ENCODE peak calls at places on chromosome 2, in four cellular contexts. X is GM12864; P is activated CD4-positive, alpha-beta T cell treated with anti-CD3 and anti-CD28 coated beads, Interleukin-2, amount 10 ng/mL, durations not matched to agents 24 days and 14 days; G is HFFc6. B is an unnamed sample.
A peak's percentile ranks its signal among the peaks of the same experiment; 100 is the strongest.

GRCh38 chr2:230794472-230794871 is 70.3 kb upstream of the ITM2C start:
- DNase-seq in P (peak; percentile 76), G (no peak), X (no peak), B (no peak)

GRCh38 chr2:223264541-223265171 is 212.7 kb downstream of the KCNE4 start:
- DNase-seq in P (no peak), G (no peak), X (no peak), B (no peak)

GRCh38 chr2:199810422-199811250 is 40.4 kb downstream of the FTCDNL1 start:
- DNase-seq in P (peak; percentile 39), X (no peak), G (no peak), B (no peak)

GRCh38 chr2:1082456-1083205 is 132.0 kb downstream of the SNTG2 start:
- DNase-seq in G (no peak), P (peak; percentile 31), X (no peak), B (no peak)

GRCh38 chr2:58769494-58770239 is 528.5 kb upstream of the FANCL start:
- DNase-seq in X (no peak), G (no peak), P (no peak), B (no peak)

GRCh38 chr2:71552356-71552755 is 99.0 kb downstream of the DYSF start:
- DNase-seq in G (no peak), X (no peak), P (no peak), B (no peak)

GRCh38 chr2:71276311-71277158 is 49.6 kb upstream of the PAIP2B start:
- DNase-seq in G (no peak), P (peak; percentile 96), X (no peak), B (peak; percentile 92)

GRCh38 chr2:160096414-160096813 is 34.0 kb upstream of the PLA2R1 start:
- DNase-seq in P (no peak), X (peak; percentile 10), G (no peak), B (no peak)

GRCh38 chr2:187511356-187512315 is 42.6 kb downstream of the TFPI start:
- DNase-seq in X (no peak), G (no peak), P (no peak), B (no peak)

GRCh38 chr2:191927319-191927867 is 80.5 kb upstream of the CAVIN2 start:
- DNase-seq in P (no peak), X (no peak), G (peak; percentile 34), B (no peak)

GRCh38 chr2:172516299-172516698 is 39.6 kb upstream of the PDK1 start:
- DNase-seq in G (peak; percentile 77), P (no peak), X (no peak), B (no peak)

GRCh38 chr2:106062627-106063026 is 131.5 kb downstream of the UXS1 start:
- DNase-seq in X (no peak), G (no peak), P (no peak), B (no peak)